ENCODE peak calls at places on chromosomes 4 and X, in ten cellular contexts. One of them, this sample, is unnamed.

GRCh38 chrX:39731735-39732134 is 366.0 kb downstream of the BCOR start:
- DNase-seq in AG04450: no peak
- DNase-seq in mammary epithelial cell: no peak
- DNase-seq in spleen: no peak
- DNase-seq in ascending aorta: no peak
- DNase-seq in heart right ventricle: no peak
- DNase-seq in body of pancreas: no peak
- DNase-seq in cardiac muscle cell: no peak
- DNase-seq in aorta: peak; percentile 55
- DNase-seq in lower lobe of right lung: no peak
- DNase-seq in this sample: no peak

GRCh38 chrX:107894038-107894437 is 68.4 kb downstream of the MID2 start:
- DNase-seq in AG04450: no peak
- DNase-seq in mammary epithelial cell: peak; percentile 57
- DNase-seq in spleen: no peak
- DNase-seq in ascending aorta: no peak
- DNase-seq in heart right ventricle: peak; percentile 5
- DNase-seq in body of pancreas: no peak
- DNase-seq in cardiac muscle cell: peak; percentile 58
- DNase-seq in aorta: no peak
- DNase-seq in lower lobe of right lung: no peak
- DNase-seq in this sample: no peak

GRCh38 chrX:119790977-119791436 is 423 bp downstream of the RPL39 start:
- DNase-seq in AG04450: no peak
- DNase-seq in mammary epithelial cell: peak; percentile 16
- DNase-seq in spleen: no peak
- DNase-seq in ascending aorta: no peak
- DNase-seq in heart right ventricle: peak; percentile 5
- DNase-seq in body of pancreas: no peak
- DNase-seq in cardiac muscle cell: peak; percentile 45
- DNase-seq in aorta: no peak
- DNase-seq in lower lobe of right lung: no peak
- DNase-seq in this sample: no peak

GRCh38 chr4:140568507-140569306 is at the start of gene UCP1:
- DNase-seq in AG04450: no peak
- DNase-seq in mammary epithelial cell: no peak
- DNase-seq in spleen: no peak
- DNase-seq in ascending aorta: no peak
- DNase-seq in heart right ventricle: no peak
- DNase-seq in body of pancreas: peak; percentile 29
- DNase-seq in cardiac muscle cell: peak; percentile 6
- DNase-seq in aorta: peak; percentile 45
- DNase-seq in lower lobe of right lung: peak; percentile 60
- DNase-seq in this sample: no peak

GRCh38 chr4:8267077-8267476 is 2.5 kb upstream of the HTRA3 start:
- DNase-seq in AG04450: no peak
- DNase-seq in mammary epithelial cell: no peak
- DNase-seq in spleen: no peak
- DNase-seq in ascending aorta: no peak
- DNase-seq in heart right ventricle: peak; percentile 78
- DNase-seq in body of pancreas: peak; percentile 74
- DNase-seq in cardiac muscle cell: peak; percentile 88
- DNase-seq in aorta: peak; percentile 76
- DNase-seq in lower lobe of right lung: peak; percentile 85
- DNase-seq in this sample: peak; percentile 90

GRCh38 chr4:48297447-48297846 is 27.8 kb upstream of the TEC start:
- DNase-seq in AG04450: no peak
- DNase-seq in mammary epithelial cell: no peak
- DNase-seq in spleen: no peak
- DNase-seq in ascending aorta: no peak
- DNase-seq in heart right ventricle: no peak
- DNase-seq in body of pancreas: no peak
- DNase-seq in cardiac muscle cell: peak; percentile 30
- DNase-seq in aorta: no peak
- DNase-seq in lower lobe of right lung: no peak
- DNase-seq in this sample: no peak

GRCh38 chr4:99013402-99013843 is 17.9 kb downstream of the METAP1 start:
- DNase-seq in AG04450: no peak
- DNase-seq in mammary epithelial cell: no peak
- DNase-seq in spleen: no peak
- DNase-seq in ascending aorta: no peak
- DNase-seq in heart right ventricle: peak; percentile 43
- DNase-seq in body of pancreas: no peak
- DNase-seq in cardiac muscle cell: peak; percentile 50
- DNase-seq in aorta: no peak
- DNase-seq in lower lobe of right lung: no peak
- DNase-seq in this sample: no peak

GRCh38 chr4:56611501-56611900 is 69.6 kb downstream of the HOPX start:
- DNase-seq in AG04450: no peak
- DNase-seq in mammary epithelial cell: no peak
- DNase-seq in spleen: no peak
- DNase-seq in ascending aorta: no peak
- DNase-seq in heart right ventricle: no peak
- DNase-seq in body of pancreas: no peak
- DNase-seq in cardiac muscle cell: peak; percentile 3
- DNase-seq in aorta: no peak
- DNase-seq in lower lobe of right lung: no peak
- DNase-seq in this sample: no peak

GRCh38 chr4:8517946-8518345 is 62.2 kb upstream of the GPR78 start:
- DNase-seq in AG04450: no peak
- DNase-seq in mammary epithelial cell: no peak
- DNase-seq in spleen: no peak
- DNase-seq in ascending aorta: no peak
- DNase-seq in heart right ventricle: no peak
- DNase-seq in body of pancreas: no peak
- DNase-seq in cardiac muscle cell: no peak
- DNase-seq in aorta: no peak
- DNase-seq in lower lobe of right lung: no peak
- DNase-seq in this sample: no peak

GRCh38 chr4:157076578-157076947 is 613 bp downstream of the GLRB start:
- DNase-seq in AG04450: no peak
- DNase-seq in mammary epithelial cell: no peak
- DNase-seq in spleen: no peak
- DNase-seq in ascending aorta: no peak
- DNase-seq in heart right ventricle: no peak
- DNase-seq in body of pancreas: peak; percentile 44
- DNase-seq in cardiac muscle cell: no peak
- DNase-seq in aorta: no peak
- DNase-seq in lower lobe of right lung: no peak
- DNase-seq in this sample: peak; percentile 47

GRCh38 chr4:168076989-168077725 is 15.2 kb upstream of the ANXA10 start:
- DNase-seq in AG04450: peak; percentile 44
- DNase-seq in mammary epithelial cell: peak; percentile 59
- DNase-seq in spleen: no peak
- DNase-seq in ascending aorta: no peak
- DNase-seq in heart right ventricle: peak; percentile 36
- DNase-seq in body of pancreas: peak; percentile 68
- DNase-seq in cardiac muscle cell: peak; percentile 84
- DNase-seq in aorta: peak; percentile 41
- DNase-seq in lower lobe of right lung: no peak
- DNase-seq in this sample: no peak

GRCh38 chr4:142721187-142721586 is 124.9 kb downstream of the INPP4B start:
- DNase-seq in AG04450: no peak
- DNase-seq in mammary epithelial cell: peak; percentile 47
- DNase-seq in spleen: no peak
- DNase-seq in ascending aorta: no peak
- DNase-seq in heart right ventricle: no peak
- DNase-seq in body of pancreas: no peak
- DNase-seq in cardiac muscle cell: peak; percentile 7
- DNase-seq in aorta: no peak
- DNase-seq in lower lobe of right lung: no peak
- DNase-seq in this sample: no peak

DNA sequence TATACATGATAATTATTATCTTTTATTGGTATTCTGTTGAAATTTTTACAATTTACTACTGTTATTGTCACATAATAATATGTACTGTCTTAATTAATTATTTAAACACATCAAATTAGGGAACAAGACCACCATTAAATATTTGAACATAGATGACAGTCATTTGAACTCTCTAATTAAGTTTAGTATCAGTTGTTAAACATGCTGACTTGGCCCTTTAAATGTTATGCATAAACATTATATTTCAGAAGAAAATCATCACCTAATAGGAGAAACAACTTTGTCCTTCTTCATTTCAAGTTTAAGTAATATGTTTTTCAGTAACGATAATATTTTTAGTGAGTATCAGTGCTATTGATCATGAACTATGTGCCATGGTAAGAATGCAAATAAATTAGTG is 623.5 kb upstream of the GNPDA2 start:
- DNase-seq in AG04450: no peak
- DNase-seq in mammary epithelial cell: no peak
- DNase-seq in spleen: no peak
- DNase-seq in ascending aorta: no peak
- DNase-seq in heart right ventricle: no peak
- DNase-seq in body of pancreas: no peak
- DNase-seq in cardiac muscle cell: no peak
- DNase-seq in aorta: no peak
- DNase-seq in lower lobe of right lung: no peak
- DNase-seq in this sample: no peak
- H3K4me3 ChIP-seq in AG04450: no peak overlapping the region
- H3K4me3 ChIP-seq in mammary epithelial cell: no peak overlapping the region
- H3K4me3 ChIP-seq in spleen: no peak overlapping the region
- H3K4me3 ChIP-seq in ascending aorta: no peak overlapping the region
- H3K4me3 ChIP-seq in heart right ventricle: no peak overlapping the region
- H3K4me3 ChIP-seq in body of pancreas: no peak overlapping the region
- H3K4me3 ChIP-seq in cardiac muscle cell: no peak overlapping the region
- H3K4me3 ChIP-seq in aorta: no peak overlapping the region
- H3K4me3 ChIP-seq in lower lobe of right lung: no peak overlapping the region
- H3K4me3 ChIP-seq in this sample: no peak overlapping the region

GRCh38 chr4:7041246-7041645 is 1.9 kb upstream of the TADA2B start:
- DNase-seq in AG04450: no peak
- DNase-seq in mammary epithelial cell: no peak
- DNase-seq in spleen: peak; percentile 73
- DNase-seq in ascending aorta: no peak
- DNase-seq in heart right ventricle: no peak
- DNase-seq in body of pancreas: no peak
- DNase-seq in cardiac muscle cell: no peak
- DNase-seq in aorta: no peak
- DNase-seq in lower lobe of right lung: no peak
- DNase-seq in this sample: no peak

GRCh38 chr4:7041851-7042696 is 1.1 kb upstream of the TADA2B start:
- DNase-seq in AG04450: no peak
- DNase-seq in mammary epithelial cell: no peak
- DNase-seq in spleen: peak; percentile 93
- DNase-seq in ascending aorta: no peak
- DNase-seq in heart right ventricle: peak; percentile 70
- DNase-seq in body of pancreas: peak; percentile 50
- DNase-seq in cardiac muscle cell: no peak
- DNase-seq in aorta: peak; percentile 86
- DNase-seq in lower lobe of right lung: peak; percentile 84
- DNase-seq in this sample: peak; percentile 79

GRCh38 chr4:7044415-7044930 is 1.3 kb downstream of the TADA2B start:
- DNase-seq in AG04450: no peak
- DNase-seq in mammary epithelial cell: no peak
- DNase-seq in spleen: no peak
- DNase-seq in ascending aorta: no peak
- DNase-seq in heart right ventricle: no peak
- DNase-seq in body of pancreas: peak; percentile 49
- DNase-seq in cardiac muscle cell: peak; percentile 13
- DNase-seq in aorta: peak; percentile 41
- DNase-seq in lower lobe of right lung: no peak
- DNase-seq in this sample: no peak

GRCh38 chr4:7043521-7044414 is 596 bp downstream of the TADA2B start:
- DNase-seq in AG04450: no peak
- DNase-seq in mammary epithelial cell: peak; percentile 45
- DNase-seq in spleen: peak; percentile 94
- DNase-seq in ascending aorta: no peak
- DNase-seq in heart right ventricle: peak; percentile 20
- DNase-seq in body of pancreas: peak; percentile 58
- DNase-seq in cardiac muscle cell: peak; percentile 50
- DNase-seq in aorta: peak; percentile 67
- DNase-seq in lower lobe of right lung: peak; percentile 74
- DNase-seq in this sample: peak; percentile 79

DNA sequence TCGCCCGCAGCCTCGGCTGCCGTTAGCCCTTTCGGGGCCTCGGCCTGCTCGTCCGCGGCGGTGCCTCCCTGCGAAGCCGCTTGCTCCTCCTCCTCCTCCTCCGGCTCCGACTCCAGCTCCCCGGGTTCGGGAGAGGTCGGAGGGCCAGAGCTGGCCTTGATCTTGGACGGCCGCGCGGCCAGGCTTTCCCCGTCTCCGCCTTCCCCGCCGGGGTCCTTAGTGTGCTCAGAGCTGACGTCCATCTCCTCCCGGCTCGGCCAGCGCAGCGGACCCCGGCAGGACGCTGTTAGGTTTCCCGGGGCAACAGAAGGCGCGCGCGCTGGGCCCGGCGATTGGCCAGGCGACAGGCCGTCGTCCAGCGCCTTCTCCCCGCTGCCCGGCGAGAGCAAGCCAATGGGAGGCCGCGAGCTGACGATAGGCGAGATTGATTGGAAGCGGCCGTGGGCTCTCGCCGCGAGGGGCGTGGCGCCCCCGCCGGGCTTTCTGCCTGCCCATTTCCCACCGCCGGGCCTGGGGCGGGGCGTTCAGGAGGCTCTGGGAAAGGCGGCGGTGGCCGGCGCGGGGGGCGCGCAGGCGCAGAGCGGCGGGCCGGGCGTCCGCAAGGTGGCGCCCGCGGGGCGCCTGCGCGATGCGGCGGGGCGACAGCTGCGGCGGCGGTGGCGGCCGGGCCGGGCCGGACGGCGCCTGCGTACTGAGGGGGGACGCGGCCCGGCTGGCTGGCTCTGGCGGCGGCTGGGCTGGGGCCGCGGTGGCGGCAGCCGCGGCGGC is at the start of gene TADA2B:
- DNase-seq in AG04450: peak; percentile 92
- DNase-seq in mammary epithelial cell: peak; percentile 98
- DNase-seq in spleen: peak; percentile 98
- DNase-seq in ascending aorta: peak; percentile 91
- DNase-seq in heart right ventricle: peak; percentile 96
- DNase-seq in body of pancreas: peak; percentile 98
- DNase-seq in cardiac muscle cell: peak; percentile 99
- DNase-seq in aorta: peak; percentile 98
- DNase-seq in lower lobe of right lung: peak; percentile 98
- DNase-seq in this sample: peak; percentile 99
- H3K27me3 ChIP-seq in AG04450: no peaks in the 10 kb centered on the region
- H3K27me3 ChIP-seq in mammary epithelial cell: no peaks in the 10 kb centered on the region
- H3K27me3 ChIP-seq in spleen: no peaks in the 10 kb centered on the region
- H3K27me3 ChIP-seq in ascending aorta: no peaks in the 10 kb centered on the region
- H3K27me3 ChIP-seq in heart right ventricle: no peaks in the 10 kb centered on the region
- H3K27me3 ChIP-seq in body of pancreas: no peaks in the 10 kb centered on the region
- H3K27me3 ChIP-seq in cardiac muscle cell: no peaks in the 10 kb centered on the region
- H3K27me3 ChIP-seq in aorta: no peaks in the 10 kb centered on the region
- H3K27me3 ChIP-seq in lower lobe of right lung: no peaks in the 10 kb centered on the region
- H3K27me3 ChIP-seq in this sample: no peaks in the 10 kb centered on the region

GRCh38 chr4:128524311-128524710 is 236.7 kb upstream of the PGRMC2 start:
- DNase-seq in AG04450: no peak
- DNase-seq in mammary epithelial cell: peak; percentile 80
- DNase-seq in spleen: no peak
- DNase-seq in ascending aorta: peak; percentile 60
- DNase-seq in heart right ventricle: no peak
- DNase-seq in body of pancreas: peak; percentile 45
- DNase-seq in cardiac muscle cell: peak; percentile 86
- DNase-seq in aorta: peak; percentile 88
- DNase-seq in lower lobe of right lung: peak; percentile 59
- DNase-seq in this sample: no peak
- H3K4me3 ChIP-seq in AG04450: no peak overlapping the region
- H3K4me3 ChIP-seq in mammary epithelial cell: no peak overlapping the region
- H3K4me3 ChIP-seq in spleen: no peak overlapping the region
- H3K4me3 ChIP-seq in ascending aorta: no peak overlapping the region
- H3K4me3 ChIP-seq in heart right ventricle: no peak overlapping the region
- H3K4me3 ChIP-seq in body of pancreas: no peak overlapping the region
- H3K4me3 ChIP-seq in cardiac muscle cell: no peak overlapping the region
- H3K4me3 ChIP-seq in aorta: no peak overlapping the region
- H3K4me3 ChIP-seq in lower lobe of right lung: no peak overlapping the region
- H3K4me3 ChIP-seq in this sample: no peak overlapping the region

GRCh38 chrX:153814591-153815315 is 15.6 kb downstream of the PDZD4 start:
- DNase-seq in AG04450: no peak
- DNase-seq in mammary epithelial cell: no peak
- DNase-seq in spleen: peak; percentile 56
- DNase-seq in ascending aorta: no peak
- DNase-seq in heart right ventricle: no peak
- DNase-seq in body of pancreas: peak; percentile 7
- DNase-seq in cardiac muscle cell: no peak
- DNase-seq in aorta: no peak
- DNase-seq in lower lobe of right lung: no peak
- DNase-seq in this sample: no peak
- H3K27me3 ChIP-seq in AG04450: no peaks in the 10 kb centered on the region
- H3K27me3 ChIP-seq in mammary epithelial cell: no peaks in the 10 kb centered on the region
- H3K27me3 ChIP-seq in spleen: no peaks in the 10 kb centered on the region
- H3K27me3 ChIP-seq in ascending aorta: no peaks in the 10 kb centered on the region
- H3K27me3 ChIP-seq in heart right ventricle: no peaks in the 10 kb centered on the region
- H3K27me3 ChIP-seq in body of pancreas: no peaks in the 10 kb centered on the region
- H3K27me3 ChIP-seq in cardiac muscle cell: no peaks in the 10 kb centered on the region
- H3K27me3 ChIP-seq in aorta: no peaks in the 10 kb centered on the region
- H3K27me3 ChIP-seq in lower lobe of right lung: no peaks in the 10 kb centered on the region
- H3K27me3 ChIP-seq in this sample: no peaks in the 10 kb centered on the region

This sample was measured in sigmoid colon.